ENCODE peak calls at places on chromosomes 3 and 15, in six cellular contexts. One of them, this sample, is unnamed.

GRCh38 chr15:78131295-78132021 is at the start of gene CIB2:
- DNase-seq in DMS53: peak; percentile 77
- DNase-seq in kidney: peak; percentile 91
- DNase-seq in NCI-H2171 treated with DMSO at 0.1 percent for 48 hours: peak; percentile 67
- DNase-seq in OCI-M1: peak; percentile 81
- DNase-seq in AML-193: peak; percentile 21
- DNase-seq in this sample: peak; percentile 80

GRCh38 chr15:44102675-44103254 is 92.3 kb downstream of the FRMD5 start:
- DNase-seq in DMS53: peak; percentile 33
- DNase-seq in kidney: no peak
- DNase-seq in NCI-H2171 treated with DMSO at 0.1 percent for 48 hours: peak; percentile 15
- DNase-seq in OCI-M1: no peak
- DNase-seq in AML-193: no peak
- DNase-seq in this sample: no peak

GRCh38 chr3:55984631-55985030 is 483.6 kb downstream of the ERC2 start:
- DNase-seq in DMS53: no peak
- DNase-seq in kidney: no peak
- DNase-seq in NCI-H2171 treated with DMSO at 0.1 percent for 48 hours: no peak
- DNase-seq in OCI-M1: no peak
- DNase-seq in AML-193: no peak
- DNase-seq in this sample: no peak

GRCh38 chr3:60125686-60126085 is 1075.9 kb upstream of the CFAP20DC start:
- DNase-seq in DMS53: no peak
- DNase-seq in kidney: no peak
- DNase-seq in NCI-H2171 treated with DMSO at 0.1 percent for 48 hours: no peak
- DNase-seq in OCI-M1: no peak
- DNase-seq in AML-193: no peak
- DNase-seq in this sample: no peak

GRCh38 chr3:156898296-156898880 is 72.2 kb downstream of the LEKR1 start:
- DNase-seq in DMS53: peak; percentile 2
- DNase-seq in kidney: no peak
- DNase-seq in NCI-H2171 treated with DMSO at 0.1 percent for 48 hours: no peak
- DNase-seq in OCI-M1: no peak
- DNase-seq in AML-193: no peak
- DNase-seq in this sample: no peak

GRCh38 chr15:69979269-69979668 is 118.4 kb downstream of the TLE3 start:
- DNase-seq in DMS53: peak; percentile 72
- DNase-seq in kidney: no peak
- DNase-seq in NCI-H2171 treated with DMSO at 0.1 percent for 48 hours: no peak
- DNase-seq in OCI-M1: no peak
- DNase-seq in AML-193: no peak
- DNase-seq in this sample: no peak

GRCh38 chr3:30691249-30691880 is 85.0 kb downstream of the TGFBR2 start:
- DNase-seq in DMS53: no peak
- DNase-seq in kidney: peak; percentile 70
- DNase-seq in NCI-H2171 treated with DMSO at 0.1 percent for 48 hours: no peak
- DNase-seq in OCI-M1: no peak
- DNase-seq in AML-193: no peak
- DNase-seq in this sample: no peak

GRCh38 chr15:85770014-85770721 is 24.6 kb downstream of the KLHL25 start:
- DNase-seq in DMS53: no peak
- DNase-seq in kidney: no peak
- DNase-seq in NCI-H2171 treated with DMSO at 0.1 percent for 48 hours: no peak
- DNase-seq in OCI-M1: no peak
- DNase-seq in AML-193: no peak
- DNase-seq in this sample: no peak

GRCh38 chr15:66644815-66645345 is 57.2 kb upstream of the SMAD6 start:
- DNase-seq in DMS53: no peak
- DNase-seq in kidney: no peak
- DNase-seq in NCI-H2171 treated with DMSO at 0.1 percent for 48 hours: no peak
- DNase-seq in OCI-M1: no peak
- DNase-seq in AML-193: no peak
- DNase-seq in this sample: no peak

GRCh38 chr3:113697192-113698090 is 999 bp upstream of the USF3 start:
- DNase-seq in DMS53: peak; percentile 57
- DNase-seq in kidney: no peak
- DNase-seq in NCI-H2171 treated with DMSO at 0.1 percent for 48 hours: peak; percentile 51
- DNase-seq in OCI-M1: peak; percentile 67
- DNase-seq in AML-193: peak; percentile 34
- DNase-seq in this sample: no peak

GRCh38 chr3:76096036-76096435 is 310.7 kb upstream of the ZNF717 start:
- DNase-seq in DMS53: no peak
- DNase-seq in kidney: no peak
- DNase-seq in NCI-H2171 treated with DMSO at 0.1 percent for 48 hours: no peak
- DNase-seq in OCI-M1: no peak
- DNase-seq in AML-193: no peak
- DNase-seq in this sample: no peak

GRCh38 chr3:138775254-138775595 is 59.5 kb downstream of the PIK3CB start:
- DNase-seq in DMS53: no peak
- DNase-seq in kidney: no peak
- DNase-seq in NCI-H2171 treated with DMSO at 0.1 percent for 48 hours: peak; percentile 72
- DNase-seq in OCI-M1: no peak
- DNase-seq in AML-193: no peak
- DNase-seq in this sample: no peak

GRCh38 chr3:139561959-139562676 is 22.6 kb upstream of the RBP1 start:
- DNase-seq in DMS53: peak; percentile 75
- DNase-seq in kidney: no peak
- DNase-seq in NCI-H2171 treated with DMSO at 0.1 percent for 48 hours: peak; percentile 75
- DNase-seq in OCI-M1: no peak
- DNase-seq in AML-193: no peak
- DNase-seq in this sample: no peak

GRCh38 chr3:37974928-37975223 is 15.7 kb upstream of the VILL start:
- DNase-seq in DMS53: no peak
- DNase-seq in kidney: no peak
- DNase-seq in NCI-H2171 treated with DMSO at 0.1 percent for 48 hours: peak; percentile 50
- DNase-seq in OCI-M1: no peak
- DNase-seq in AML-193: no peak
- DNase-seq in this sample: no peak

GRCh38 chr15:42276762-42277161 is 3.5 kb upstream of the TMEM87A start:
- DNase-seq in DMS53: no peak
- DNase-seq in kidney: no peak
- DNase-seq in NCI-H2171 treated with DMSO at 0.1 percent for 48 hours: no peak
- DNase-seq in OCI-M1: no peak
- DNase-seq in AML-193: no peak
- DNase-seq in this sample: no peak

GRCh38 chr15:38054488-38054887 is 120.0 kb downstream of the TMCO5A start:
- DNase-seq in DMS53: no peak
- DNase-seq in kidney: no peak
- DNase-seq in NCI-H2171 treated with DMSO at 0.1 percent for 48 hours: no peak
- DNase-seq in OCI-M1: no peak
- DNase-seq in AML-193: no peak
- DNase-seq in this sample: no peak

GRCh38 chr3:19213608-19214220 is 65.4 kb downstream of the KCNH8 start:
- DNase-seq in DMS53: peak; percentile 28
- DNase-seq in kidney: peak; percentile 49
- DNase-seq in NCI-H2171 treated with DMSO at 0.1 percent for 48 hours: no peak
- DNase-seq in OCI-M1: peak; percentile 80
- DNase-seq in AML-193: peak; percentile 56
- DNase-seq in this sample: no peak

GRCh38 chr15:96838088-96838487 is 507.6 kb downstream of the NR2F2 start:
- DNase-seq in DMS53: no peak
- DNase-seq in kidney: no peak
- DNase-seq in NCI-H2171 treated with DMSO at 0.1 percent for 48 hours: no peak
- DNase-seq in OCI-M1: no peak
- DNase-seq in AML-193: no peak
- DNase-seq in this sample: no peak

GRCh38 chr3:185943363-185944106 is 5.7 kb upstream of the TRA2B start:
- DNase-seq in DMS53: peak; percentile 91
- DNase-seq in kidney: peak; percentile 87
- DNase-seq in NCI-H2171 treated with DMSO at 0.1 percent for 48 hours: peak; percentile 91
- DNase-seq in OCI-M1: peak; percentile 80
- DNase-seq in AML-193: peak; percentile 96
- DNase-seq in this sample: peak; percentile 86

GRCh38 chr3:107928084-107928445 is 162.8 kb downstream of the CD47 start:
- DNase-seq in DMS53: peak; percentile 59
- DNase-seq in kidney: no peak
- DNase-seq in NCI-H2171 treated with DMSO at 0.1 percent for 48 hours: no peak
- DNase-seq in OCI-M1: peak; percentile 34
- DNase-seq in AML-193: no peak
- DNase-seq in this sample: no peak

GRCh38 chr15:29570121-29570930 is 251.9 kb downstream of the TJP1 start:
- DNase-seq in DMS53: peak; percentile 71
- DNase-seq in kidney: peak; percentile 72
- DNase-seq in NCI-H2171 treated with DMSO at 0.1 percent for 48 hours: peak; percentile 10
- DNase-seq in OCI-M1: no peak
- DNase-seq in AML-193: no peak
- DNase-seq in this sample: no peak

GRCh38 chr3:50515565-50516047 is 12.2 kb upstream of the CACNA2D2 start:
- DNase-seq in DMS53: no peak
- DNase-seq in kidney: peak; percentile 84
- DNase-seq in NCI-H2171 treated with DMSO at 0.1 percent for 48 hours: no peak
- DNase-seq in OCI-M1: peak; percentile 3
- DNase-seq in AML-193: no peak
- DNase-seq in this sample: no peak

GRCh38 chr15:80660114-80660513 is 35.0 kb upstream of the ABHD17C start:
- DNase-seq in DMS53: no peak
- DNase-seq in kidney: no peak
- DNase-seq in NCI-H2171 treated with DMSO at 0.1 percent for 48 hours: no peak
- DNase-seq in OCI-M1: no peak
- DNase-seq in AML-193: no peak
- DNase-seq in this sample: no peak

GRCh38 chr15:60408438-60409105 is 10.8 kb upstream of the ANXA2 start:
- DNase-seq in DMS53: peak; percentile 59
- DNase-seq in kidney: no peak
- DNase-seq in NCI-H2171 treated with DMSO at 0.1 percent for 48 hours: no peak
- DNase-seq in OCI-M1: peak; percentile 68
- DNase-seq in AML-193: peak; percentile 91
- DNase-seq in this sample: no peak

GRCh38 chr3:49703443-49703927 is 14.1 kb downstream of the RNF123 start:
- DNase-seq in DMS53: peak; percentile 63
- DNase-seq in kidney: peak; percentile 80
- DNase-seq in NCI-H2171 treated with DMSO at 0.1 percent for 48 hours: peak; percentile 58
- DNase-seq in OCI-M1: peak; percentile 48
- DNase-seq in AML-193: peak; percentile 77
- DNase-seq in this sample: no peak

GRCh38 chr3:41418961-41419691 is 219.8 kb downstream of the CTNNB1 start:
- DNase-seq in DMS53: peak; percentile 3
- DNase-seq in kidney: no peak
- DNase-seq in NCI-H2171 treated with DMSO at 0.1 percent for 48 hours: no peak
- DNase-seq in OCI-M1: peak; percentile 56
- DNase-seq in AML-193: no peak
- DNase-seq in this sample: no peak

GRCh38 chr3:28590851-28591250 is 242.2 kb upstream of the AZI2 start:
- DNase-seq in DMS53: no peak
- DNase-seq in kidney: no peak
- DNase-seq in NCI-H2171 treated with DMSO at 0.1 percent for 48 hours: no peak
- DNase-seq in OCI-M1: peak; percentile 11
- DNase-seq in AML-193: no peak
- DNase-seq in this sample: no peak

GRCh38 chr3:50260027-50260941 is 8.7 kb upstream of the SEMA3B start:
- DNase-seq in DMS53: peak; percentile 80
- DNase-seq in kidney: peak; percentile 98
- DNase-seq in NCI-H2171 treated with DMSO at 0.1 percent for 48 hours: peak; percentile 53
- DNase-seq in OCI-M1: peak; percentile 89
- DNase-seq in AML-193: peak; percentile 91
- DNase-seq in this sample: peak; percentile 97

GRCh38 chr15:34606545-34606944 is 23.1 kb upstream of the GOLGA8B start:
- DNase-seq in DMS53: no peak
- DNase-seq in kidney: no peak
- DNase-seq in NCI-H2171 treated with DMSO at 0.1 percent for 48 hours: no peak
- DNase-seq in OCI-M1: no peak
- DNase-seq in AML-193: no peak
- DNase-seq in this sample: no peak

GRCh38 chr15:94119215-94119815 is 112.0 kb upstream of the MCTP2 start:
- DNase-seq in DMS53: no peak
- DNase-seq in kidney: peak; percentile 60
- DNase-seq in NCI-H2171 treated with DMSO at 0.1 percent for 48 hours: no peak
- DNase-seq in OCI-M1: no peak
- DNase-seq in AML-193: no peak
- DNase-seq in this sample: peak; percentile 69

GRCh38 chr15:63715818-63716217 is 117.9 kb downstream of the HERC1 start:
- DNase-seq in DMS53: no peak
- DNase-seq in kidney: no peak
- DNase-seq in NCI-H2171 treated with DMSO at 0.1 percent for 48 hours: no peak
- DNase-seq in OCI-M1: no peak
- DNase-seq in AML-193: no peak
- DNase-seq in this sample: no peak

GRCh38 chr3:14047027-14047426 is 77.6 kb downstream of the CHCHD4 start:
- DNase-seq in DMS53: no peak
- DNase-seq in kidney: no peak
- DNase-seq in NCI-H2171 treated with DMSO at 0.1 percent for 48 hours: no peak
- DNase-seq in OCI-M1: no peak
- DNase-seq in AML-193: no peak
- DNase-seq in this sample: no peak

GRCh38 chr3:116391296-116392201 is 53.7 kb downstream of the LSAMP start:
- DNase-seq in DMS53: no peak
- DNase-seq in kidney: peak; percentile 65
- DNase-seq in NCI-H2171 treated with DMSO at 0.1 percent for 48 hours: no peak
- DNase-seq in OCI-M1: no peak
- DNase-seq in AML-193: no peak
- DNase-seq in this sample: no peak

GRCh38 chr15:61499371-61499770 is 270.3 kb upstream of the RORA start:
- DNase-seq in DMS53: no peak
- DNase-seq in kidney: no peak
- DNase-seq in NCI-H2171 treated with DMSO at 0.1 percent for 48 hours: no peak
- DNase-seq in OCI-M1: no peak
- DNase-seq in AML-193: no peak
- DNase-seq in this sample: no peak

This sample was measured in sciatic nerve.